ENCODE peak calls at places on chromosomes 6 and 20, in four cellular contexts. Y, T, E and U are unnamed samples.

GRCh38 chr6:37850243-37850642 is 30.7 kb downstream of the ZFAND3 start:
- DNase-seq in T (no peak), E (no peak), Y (no peak), U (no peak)

GRCh38 chr20:54207743-54208491 is at the start of gene PFDN4:
- DNase-seq in E (peak), Y (peak), T (peak), U (peak)

GRCh38 chr6:88301888-88302768 is 136.0 kb upstream of the CNR1 start:
- DNase-seq in T (peak), Y (no peak), E (peak), U (no peak)

GRCh38 chr20:61659652-61660346 is 405.9 kb downstream of the TAF4 start:
- DNase-seq in Y (no peak), T (no peak), E (no peak), U (no peak)

GRCh38 chr6:6659600-6660327 is 71.2 kb downstream of the LY86 start:
- DNase-seq in T (no peak), E (no peak), Y (no peak), U (peak)

GRCh38 chr6:85747654-85748053 is 105.0 kb upstream of the SYNCRIP start:
- DNase-seq in Y (no peak), E (no peak), T (peak), U (no peak)

GRCh38 chr20:41615110-41615509 is 3.1 kb downstream of the CHD6 start:
- DNase-seq in E (no peak), T (peak), Y (no peak), U (no peak)

GRCh38 chr6:132070356-132070755 is 119.2 kb upstream of the CCN2 start:
- DNase-seq in E (no peak), T (no peak), Y (no peak), U (no peak)

GRCh38 chr20:62953167-62953838 is 794 bp downstream of the SLC17A9 start:
- DNase-seq in E (no peak), Y (peak), T (no peak), U (no peak)

GRCh38 chr20:62952373-62953166 is at the start of gene SLC17A9:
- DNase-seq in E (no peak), Y (peak), T (peak), U (peak)

GRCh38 chr20:62951896-62952372 is 575 bp upstream of the SLC17A9 start:
- DNase-seq in T (no peak), E (no peak), Y (no peak), U (no peak)

GRCh38 chr20:62955519-62956386 is 3.2 kb downstream of the SLC17A9 start:
- DNase-seq in Y (no peak), E (no peak), T (peak), U (no peak)

DNA sequence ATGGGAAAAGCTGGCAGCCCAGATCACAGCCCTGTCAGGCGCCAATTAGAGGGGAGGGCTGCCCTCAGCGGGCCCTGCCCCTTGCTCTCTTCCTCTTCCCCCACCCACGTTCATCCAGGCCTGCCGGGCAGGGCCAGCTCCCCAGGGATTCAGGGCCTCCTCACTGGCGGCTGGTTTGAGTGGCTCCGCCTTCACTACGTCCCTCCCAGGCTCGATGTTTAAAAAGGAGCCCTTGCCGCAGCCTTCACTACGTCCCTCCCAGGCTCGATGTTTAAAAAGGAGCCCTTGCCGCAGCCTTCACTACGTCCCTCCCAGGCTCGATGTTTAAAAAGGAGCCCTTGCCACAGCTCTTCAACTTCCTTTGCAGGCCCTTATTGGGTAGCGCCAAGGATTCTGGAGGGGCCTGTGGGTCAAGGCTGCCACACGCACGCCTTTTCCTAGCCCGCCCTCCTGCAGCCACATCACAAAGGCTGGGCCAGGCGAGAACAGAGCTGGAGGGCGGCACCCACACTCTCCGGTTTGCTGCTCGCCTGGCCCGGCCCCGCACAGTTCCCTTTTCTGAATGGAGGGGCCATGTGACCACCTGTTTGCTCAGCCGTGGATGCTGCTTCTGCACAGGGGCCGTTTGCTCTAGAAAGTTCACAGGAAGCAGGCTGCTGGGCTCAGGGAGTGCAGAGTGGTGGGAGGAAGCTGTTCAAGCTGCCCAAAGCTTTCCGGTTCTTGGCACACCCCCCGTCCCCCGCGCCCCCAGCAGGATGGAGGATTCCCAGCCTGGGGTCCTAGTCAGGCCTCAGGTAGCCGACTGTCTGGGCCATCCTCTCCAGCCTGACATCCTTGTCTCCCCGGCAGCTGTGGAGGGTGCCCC is 1.6 kb downstream of the SLC17A9 start:
- DNase-seq in Y (peak), T (peak), E (no peak), U (peak)
- TF ChIP-seq TAF1 in Y (no peak), T (peak), E (no peak), U (peak)

DNA sequence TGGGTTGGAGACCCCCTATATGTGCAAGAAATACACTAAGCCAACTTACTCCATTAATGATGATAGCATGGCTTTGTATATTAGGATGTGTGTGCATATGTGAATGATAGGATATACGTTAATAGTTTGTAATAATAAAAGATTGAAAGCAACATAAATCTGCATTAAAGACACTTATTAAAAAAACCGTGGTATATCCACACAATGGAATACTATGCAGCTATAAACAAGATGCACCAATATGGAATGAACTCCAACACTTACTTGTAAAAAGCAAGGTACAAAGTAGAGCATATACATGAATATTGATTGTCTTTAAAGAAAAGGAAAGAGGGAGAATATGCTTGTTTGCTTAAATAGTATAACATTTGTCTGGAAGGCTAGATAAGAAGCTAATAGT is 68.0 kb downstream of the UST start:
- DNase-seq in E (no peak), T (no peak), Y (no peak), U (no peak)
- TF ChIP-seq POLR2AphosphoS5 in E (no peak), T (no peak), Y (no peak), U (no peak)

GRCh38 chr6:169751242-169752073 is at the start of the genes DYNLT2 and ERMARD:
- DNase-seq in Y (peak), E (peak), T (peak), U (peak)
- TF ChIP-seq POLR2A in Y (peak), E (peak), T (peak), U (peak)

GRCh38 chr6:129628101-129628815 is 81.7 kb downstream of the ARHGAP18 start:
- DNase-seq in E (no peak), T (no peak), Y (no peak), U (no peak)
- TF ChIP-seq TAF1 in E (no peak), T (no peak), Y (no peak), U (no peak)